ENCODE peak calls at places on chromosomes 3 and 15, in five cellular contexts. Y, Z, F, G and W are unnamed samples.

GRCh38 chr3:100893590-100893989 is 99.6 kb downstream of the ABI3BP start:
- DNase-seq in Y (no peak), Z (no peak), F (peak), G (peak), W (peak)

GRCh38 chr15:31311735-31312134 is 14.9 kb upstream of the KLF13 start:
- DNase-seq in Y (no peak), Z (no peak), F (peak), G (no peak), W (no peak)

GRCh38 chr3:180183346-180183745 is 146.6 kb upstream of the PEX5L start:
- DNase-seq in Y (no peak), Z (no peak), F (no peak), G (no peak), W (no peak)

GRCh38 chr3:16309558-16309957 is 44.5 kb downstream of the OXNAD1 start:
- DNase-seq in Y (peak), Z (peak), F (no peak), G (no peak), W (no peak)

GRCh38 chr15:40844543-40844981 is 714 bp downstream of the SPINT1 start:
- DNase-seq in Y (no peak), Z (no peak), F (peak), G (no peak), W (no peak)

GRCh38 chr15:29135266-29135665 is 134.4 kb downstream of the NSMCE3 start:
- DNase-seq in Y (no peak), Z (no peak), F (no peak), G (no peak), W (no peak)

GRCh38 chr3:107845355-107846281 is 245.2 kb downstream of the CD47 start:
- DNase-seq in Y (no peak), Z (no peak), F (no peak), G (no peak), W (no peak)

GRCh38 chr3:142180761-142181362 is 31.5 kb upstream of the TFDP2 start:
- DNase-seq in Y (no peak), Z (peak), F (peak), G (peak), W (peak)

GRCh38 chr15:36432162-36432561 is 147.3 kb upstream of the CDIN1 start:
- DNase-seq in Y (no peak), Z (no peak), F (no peak), G (no peak), W (no peak)

GRCh38 chr3:135871311-135871710 is 94.2 kb upstream of the PPP2R3A start:
- DNase-seq in Y (no peak), Z (no peak), F (no peak), G (no peak), W (no peak)

GRCh38 chr3:139518296-139518695 is 21.2 kb downstream of the RBP1 start:
- DNase-seq in Y (no peak), Z (no peak), F (no peak), G (no peak), W (no peak)

GRCh38 chr3:136624894-136625815 is 127.0 kb downstream of the STAG1 start:
- DNase-seq in Y (peak), Z (peak), F (no peak), G (peak), W (no peak)

GRCh38 chr15:77607111-77607893 is 25.4 kb downstream of the LINGO1 start:
- DNase-seq in Y (no peak), Z (no peak), F (no peak), G (no peak), W (no peak)

GRCh38 chr15:84684092-84684491 is 26.1 kb upstream of the NMB start:
- DNase-seq in Y (no peak), Z (no peak), F (no peak), G (no peak), W (no peak)

GRCh38 chr15:43253431-43254403 is 13.0 kb downstream of the TGM5 start:
- DNase-seq in Y (peak), Z (no peak), F (no peak), G (no peak), W (no peak)

GRCh38 chr3:156816794-156817741 is 9.1 kb upstream of the LEKR1 start:
- DNase-seq in Y (peak), Z (peak), F (peak), G (no peak), W (peak)

GRCh38 chr15:99472416-99473145 is 93.2 kb upstream of the MEF2A start:
- DNase-seq in Y (no peak), Z (no peak), F (no peak), G (peak), W (no peak)

DNA sequence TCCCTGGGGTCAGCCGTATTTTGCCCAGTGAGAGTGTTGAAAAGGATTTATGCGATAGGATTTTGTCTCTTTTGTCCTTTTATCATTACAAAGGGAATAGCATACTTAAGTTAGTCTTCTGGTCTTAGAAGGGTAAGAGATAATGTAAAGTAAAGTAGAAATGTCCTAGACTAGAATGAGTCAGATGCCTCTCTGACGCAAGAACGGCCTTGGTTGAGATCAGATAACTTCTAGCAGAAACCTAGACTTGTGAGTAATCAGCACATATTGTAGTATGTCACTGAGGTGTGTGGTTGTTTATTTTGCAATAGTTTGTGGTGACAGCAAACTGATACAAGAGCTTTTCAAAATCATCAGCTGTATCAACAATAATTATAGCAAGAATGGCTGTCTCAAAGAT is 866.1 kb downstream of the NSUN3 start:
- DNase-seq in Y (no peak), Z (no peak), F (no peak), G (peak), W (no peak)
- TF ChIP-seq JUND in Y (no peak), Z (no peak), F (no peak), G (no peak), W (no peak)

DNA sequence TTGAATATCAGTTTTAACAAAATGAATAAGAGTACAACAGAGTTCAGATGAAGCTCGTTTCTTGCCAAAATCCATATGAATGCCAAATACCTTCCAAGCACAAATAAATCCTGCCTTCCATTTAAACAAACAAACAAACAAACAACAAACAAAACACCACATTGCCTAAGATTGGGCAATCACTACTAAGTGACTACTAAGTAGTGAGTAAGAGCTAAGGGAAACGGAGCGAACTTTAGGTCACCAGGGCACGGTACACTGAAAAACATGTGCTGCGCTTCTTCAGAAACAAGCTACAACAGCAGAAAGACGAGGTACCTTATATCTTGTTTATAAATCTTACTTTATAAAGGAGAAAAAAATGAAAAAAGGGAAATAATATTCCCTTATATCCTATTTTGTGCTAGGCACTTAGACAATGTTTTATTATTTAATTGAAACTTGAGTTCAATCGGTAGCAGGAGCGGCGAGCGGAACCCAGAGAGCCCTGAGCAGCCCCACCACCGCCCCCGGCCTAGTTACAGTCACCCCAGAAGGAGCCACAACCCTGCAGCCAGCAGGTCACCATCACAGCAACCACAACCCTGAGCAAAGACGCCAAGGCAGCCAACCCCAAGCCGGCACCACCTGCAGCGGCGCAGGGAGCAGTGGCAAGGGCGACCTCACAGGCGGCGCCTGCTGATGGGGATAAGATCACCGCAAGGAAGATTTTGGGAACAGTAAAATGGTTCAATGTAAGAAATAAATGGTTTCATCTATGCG is 216.9 kb downstream of the ZBTB20 start:
- DNase-seq in Y (no peak), Z (no peak), F (no peak), G (no peak), W (no peak)
- TF ChIP-seq JUND in Y (no peak), Z (no peak), F (no peak), G (no peak), W (no peak)

GRCh38 chr3:54093849-54094248 is 28.5 kb upstream of the CACNA2D3 start:
- DNase-seq in Y (no peak), Z (no peak), F (no peak), G (no peak), W (no peak)
- TF ChIP-seq JUND in Y (no peak), Z (no peak), F (no peak), G (no peak), W (no peak)

DNA sequence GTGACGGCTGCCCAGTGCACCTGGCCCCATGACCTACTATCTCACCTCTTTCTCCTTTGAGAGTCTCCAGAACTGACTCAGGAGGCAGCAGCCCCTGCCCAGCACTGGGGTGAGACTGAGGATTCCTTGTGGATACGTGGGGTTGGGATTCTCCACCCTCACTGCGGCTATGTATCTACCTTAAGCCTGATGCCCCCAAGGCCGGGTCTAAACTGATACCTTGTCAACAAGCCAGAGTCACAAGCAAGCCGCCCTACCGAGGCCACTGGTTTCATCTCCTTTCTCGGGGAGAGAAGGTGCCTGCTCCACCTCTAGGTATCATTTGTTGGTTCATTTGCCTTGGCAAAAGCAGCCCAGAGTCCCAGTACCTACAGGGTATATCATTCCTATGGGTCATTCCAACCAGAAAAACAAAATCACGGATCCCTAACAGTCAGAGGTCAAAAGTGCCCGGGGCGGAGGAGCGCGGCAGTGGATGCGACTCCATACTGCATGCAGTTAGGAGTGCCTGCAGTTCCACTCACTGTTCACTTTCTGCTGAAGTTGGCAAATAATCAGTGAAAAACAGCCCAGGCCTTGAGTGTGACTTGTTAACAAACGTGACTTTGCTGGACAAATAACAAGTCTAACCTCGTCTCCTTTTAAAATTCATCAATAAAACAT is 47.5 kb downstream of the ABTB1 start:
- DNase-seq in Y (no peak), Z (no peak), F (no peak), G (no peak), W (no peak)
- TF ChIP-seq JUND in Y (no peak), Z (no peak), F (no peak), G (no peak), W (no peak)

GRCh38 chr3:185900228-185900627 is 37.6 kb downstream of the TRA2B start:
- DNase-seq in Y (no peak), Z (peak), F (peak), G (peak), W (no peak)
- TF ChIP-seq JUND in Y (no peak), Z (peak), F (peak), G (no peak), W (no peak)